ENCODE peak calls at places on chromosomes 4 and X, in six cellular contexts. P is neuronal stem cell, I is IMR-90, X is mesendoderm, H is mesenchymal stem cell, M is H1. F is an unnamed sample.

GRCh38 chrX:68832516-68833447 is 4.0 kb downstream of the EFNB1 start:
- DNase-seq in P (no peak), I (no peak), X (no peak), H (no peak), M (peak; percentile 38), F (peak; percentile 18)

GRCh38 chr4:178599521-178599920 is 1157.3 kb upstream of the AGA start:
- DNase-seq in P (no peak), I (no peak), X (peak; percentile 42), H (peak; percentile 13), M (no peak), F (no peak)

GRCh38 chrX:138775501-138775900 is 64.0 kb upstream of the FGF13 start:
- DNase-seq in P (no peak), I (peak; percentile 21), X (peak; percentile 42), H (peak; percentile 2), M (no peak), F (no peak)

GRCh38 chrX:70219938-70220764 is 14.3 kb upstream of the AWAT1 start:
- DNase-seq in P (no peak), I (peak; percentile 1), X (peak; percentile 18), H (no peak), M (no peak), F (no peak)

GRCh38 chr4:11194431-11194830 is 234.3 kb downstream of the HS3ST1 start:
- DNase-seq in P (no peak), I (no peak), X (no peak), H (no peak), M (no peak), F (no peak)

GRCh38 chr4:6107114-6107791 is 89.0 kb upstream of the C4orf50 start:
- DNase-seq in P (no peak), I (no peak), X (no peak), H (no peak), M (no peak), F (no peak)

GRCh38 chrX:119638725-119639471 is 32.7 kb upstream of the NKRF start:
- DNase-seq in P (no peak), I (peak; percentile 6), X (no peak), H (no peak), M (no peak), F (no peak)

GRCh38 chr4:37735578-37735977 is 49.4 kb upstream of the RELL1 start:
- DNase-seq in P (no peak), I (no peak), X (no peak), H (no peak), M (no peak), F (no peak)

GRCh38 chrX:151206871-151207270 is 30.5 kb downstream of the GPR50 start:
- DNase-seq in P (no peak), I (no peak), X (no peak), H (no peak), M (no peak), F (no peak)

GRCh38 chrX:151974336-151975227 is at the start of gene GABRE:
- DNase-seq in P (peak; percentile 24), I (no peak), X (peak; percentile 59), H (peak; percentile 22), M (peak; percentile 53), F (peak; percentile 44)

GRCh38 chrX:66200855-66201795 is 37.1 kb downstream of the HEPH start:
- DNase-seq in P (no peak), I (peak; percentile 17), X (no peak), H (peak; percentile 7), M (no peak), F (no peak)

GRCh38 chrX:1852082-1852481 is 237.2 kb downstream of the ASMT start:
- DNase-seq in P (no peak), I (no peak), X (no peak), H (no peak), M (no peak), F (no peak)

GRCh38 chrX:44474410-44474809 is 68.2 kb downstream of the FUNDC1 start:
- DNase-seq in P (no peak), I (no peak), X (no peak), H (no peak), M (no peak), F (no peak)

DNA sequence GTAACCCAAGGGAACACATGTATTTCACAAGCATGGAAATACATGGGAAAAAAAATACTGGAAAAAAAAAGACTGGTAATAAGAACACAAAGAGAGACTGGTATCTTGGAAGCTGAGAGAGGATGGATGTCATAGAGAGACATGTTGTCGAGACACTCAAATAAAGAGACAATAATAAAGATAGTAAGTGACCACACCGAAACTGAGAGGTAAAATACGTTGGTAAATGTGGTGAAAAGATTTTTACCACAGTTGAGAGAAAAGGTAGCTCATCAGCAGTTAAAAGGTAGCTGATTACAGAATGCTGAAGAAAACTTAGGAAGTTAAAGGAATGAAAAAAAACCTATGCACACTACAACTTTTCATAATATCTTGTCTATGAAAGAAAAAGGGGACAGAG is 81.1 kb downstream of the ARAP2 start:
- DNase-seq in P (no peak), I (no peak), X (no peak), H (no peak), M (no peak), F (no peak)
- H2BK15ac ChIP-seq in P (no peak overlapping the region), I (no peak overlapping the region), X (no peak overlapping the region), H (no peak overlapping the region), M (no peak overlapping the region), F (no peak overlapping the region)

DNA sequence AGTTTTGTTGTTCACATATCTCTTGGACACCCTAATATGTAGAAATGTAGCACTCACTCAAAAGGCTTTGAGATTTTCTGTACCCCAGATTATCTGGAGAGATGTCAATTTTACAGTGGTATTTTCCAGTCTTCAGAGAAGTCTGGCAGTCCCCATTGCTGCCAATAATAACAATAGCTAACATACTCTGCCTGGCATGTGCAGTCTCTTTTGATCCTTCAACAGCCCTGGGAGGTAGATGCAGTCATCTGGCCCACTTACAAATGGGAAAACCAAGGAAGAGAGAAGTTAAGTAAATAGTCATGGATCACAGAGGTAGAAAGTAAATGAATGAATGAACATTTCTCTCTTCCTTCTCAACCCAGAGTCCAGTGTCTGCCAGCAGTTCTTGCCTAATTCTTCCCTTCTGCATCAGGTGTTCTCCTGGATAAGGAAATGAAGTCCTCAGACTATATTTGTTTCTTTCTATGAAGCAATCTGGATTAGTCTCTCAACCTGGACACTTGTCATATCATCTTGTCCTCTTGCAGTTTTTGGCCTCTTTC is 113.0 kb upstream of the EDNRA start:
- DNase-seq in P (no peak), I (no peak), X (no peak), H (no peak), M (no peak), F (no peak)
- H2BK15ac ChIP-seq in P (no peak overlapping the region), I (peak overlapping the region; percentile 27), X (no peak overlapping the region), H (no peak overlapping the region), M (no peak overlapping the region), F (no peak overlapping the region)

GRCh38 chr4:9704551-9705332 is 76.7 kb upstream of the DRD5 start:
- DNase-seq in P (no peak), I (no peak), X (peak; percentile 17), H (no peak), M (no peak), F (peak; percentile 52)
- H2BK15ac ChIP-seq in P (peak overlapping the region; percentile 26), I (no peak overlapping the region), X (no peak overlapping the region), H (no peak overlapping the region), M (no peak overlapping the region), F (no peak overlapping the region)

GRCh38 chr4:158869761-158870160 is 100.9 kb downstream of the FNIP2 start:
- DNase-seq in P (no peak), I (no peak), X (no peak), H (no peak), M (no peak), F (no peak)

GRCh38 chr4:158873795-158874359 is 105.1 kb downstream of the FNIP2 start:
- DNase-seq in P (no peak), I (peak; percentile 96), X (peak; percentile 22), H (peak; percentile 56), M (no peak), F (no peak)

GRCh38 chr4:158869001-158869400 is 100.2 kb downstream of the FNIP2 start:
- DNase-seq in P (no peak), I (no peak), X (no peak), H (no peak), M (no peak), F (no peak)

GRCh38 chr4:158871050-158871724 is 102.4 kb downstream of the FNIP2 start:
- DNase-seq in P (no peak), I (no peak), X (peak; percentile 12), H (no peak), M (no peak), F (no peak)

GRCh38 chr4:158870282-158871049 is 101.6 kb downstream of the FNIP2 start:
- DNase-seq in P (peak; percentile 29), I (no peak), X (peak; percentile 85), H (no peak), M (peak; percentile 58), F (peak; percentile 88)
- H2BK15ac ChIP-seq in P (peak overlapping the region; percentile 27), I (no peak overlapping the region), X (no peak overlapping the region), H (no peak overlapping the region), M (no peak overlapping the region), F (no peak overlapping the region)

DNA sequence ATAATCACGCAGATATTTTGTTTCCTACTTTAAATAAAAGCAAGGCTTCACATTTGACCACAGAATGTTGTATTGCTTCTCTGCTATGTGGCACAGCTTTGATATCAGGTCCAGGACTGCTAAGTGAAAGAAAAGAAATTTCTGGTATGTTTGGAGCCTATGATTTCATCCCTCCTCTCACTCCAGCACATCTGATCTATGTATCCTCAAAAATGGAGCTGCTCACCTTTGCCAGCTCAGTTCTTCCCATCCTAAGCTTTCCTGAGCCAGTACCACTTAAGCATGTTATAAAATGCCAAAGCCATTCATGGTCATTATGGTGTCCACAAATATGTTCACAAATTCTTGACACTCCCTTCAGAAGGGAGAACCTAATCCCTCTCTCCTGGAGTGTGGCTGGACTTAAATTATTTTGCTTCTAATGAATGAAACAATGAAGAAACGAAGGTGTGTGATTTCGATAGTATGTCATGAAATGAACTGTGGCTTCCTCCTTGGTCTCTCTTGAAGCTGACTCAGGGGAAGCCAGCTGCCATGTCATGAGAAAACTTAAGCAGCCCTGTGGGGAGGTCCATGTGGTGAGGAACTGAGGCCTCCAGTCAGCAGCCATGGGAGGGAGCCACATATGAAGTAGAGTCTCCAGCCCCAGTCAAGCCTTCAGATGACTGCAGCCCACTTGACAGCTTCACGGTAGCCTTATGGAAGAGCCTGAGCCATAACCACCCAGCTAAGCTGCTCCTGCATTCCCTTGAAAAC is 207.7 kb downstream of the MGST2 start:
- DNase-seq in P (no peak), I (peak; percentile 34), X (no peak), H (no peak), M (no peak), F (no peak)
- H2BK15ac ChIP-seq in P (no peak overlapping the region), I (peak overlapping the region; percentile 52), X (no peak overlapping the region), H (peak overlapping the region; percentile 44), M (peak overlapping the region; percentile 50), F (no peak overlapping the region)

DNA sequence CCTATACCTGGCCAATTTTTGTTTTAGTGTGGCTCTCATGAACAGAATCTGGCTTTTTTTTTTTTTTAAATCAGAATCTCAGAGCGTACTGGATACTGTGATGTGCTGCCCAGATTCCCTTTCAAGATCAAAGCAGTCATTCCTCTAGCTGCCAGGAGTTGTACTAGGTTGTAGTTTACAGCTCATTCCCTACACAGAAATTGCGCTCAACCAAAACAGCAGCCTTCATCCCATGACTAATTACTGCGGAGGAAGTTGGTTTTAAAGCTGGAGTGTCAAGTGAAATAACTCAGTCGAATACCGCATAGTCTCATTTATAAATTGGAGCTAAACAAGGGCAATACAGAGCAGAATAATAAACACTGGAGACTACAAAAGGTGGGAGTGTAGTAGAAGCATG is 12.2 kb upstream of the TMPRSS11B start:
- DNase-seq in P (no peak), I (no peak), X (no peak), H (no peak), M (no peak), F (no peak)
- H2BK15ac ChIP-seq in P (no peak overlapping the region), I (no peak overlapping the region), X (no peak overlapping the region), H (no peak overlapping the region), M (no peak overlapping the region), F (no peak overlapping the region)